ENCODE peak calls at places on chromosomes 12 and 14, in four cellular contexts. One of them, this sample, is unnamed.

GRCh38 chr14:87901196-87901595 is 91.8 kb downstream of the GALC start:
- DNase-seq in fibroblast of pulmonary artery: peak
- DNase-seq in activated CD4-positive, alpha-beta T cell treated with anti-CD3 and anti-CD28 coated beads, Interleukin-2, amount 50 U/mL, for 1 hour: no peak
- DNase-seq in PC-3: no peak
- DNase-seq in this sample: no peak

GRCh38 chr14:91354221-91354916 is 63.3 kb downstream of the CCDC88C start:
- DNase-seq in fibroblast of pulmonary artery: peak
- DNase-seq in activated CD4-positive, alpha-beta T cell treated with anti-CD3 and anti-CD28 coated beads, Interleukin-2, amount 50 U/mL, for 1 hour: no peak
- DNase-seq in PC-3: no peak
- DNase-seq in this sample: no peak

GRCh38 chr14:59845245-59845644 is 25.3 kb downstream of the RTN1 start:
- DNase-seq in fibroblast of pulmonary artery: no peak
- DNase-seq in activated CD4-positive, alpha-beta T cell treated with anti-CD3 and anti-CD28 coated beads, Interleukin-2, amount 50 U/mL, for 1 hour: no peak
- DNase-seq in PC-3: no peak
- DNase-seq in this sample: no peak

GRCh38 chr12:105588126-105588525 is 257.6 kb downstream of the C12orf75 start:
- DNase-seq in fibroblast of pulmonary artery: no peak
- DNase-seq in activated CD4-positive, alpha-beta T cell treated with anti-CD3 and anti-CD28 coated beads, Interleukin-2, amount 50 U/mL, for 1 hour: no peak
- DNase-seq in PC-3: no peak
- DNase-seq in this sample: no peak

GRCh38 chr14:99971929-99972747 is 93.1 kb upstream of the EVL start:
- DNase-seq in fibroblast of pulmonary artery: no peak
- DNase-seq in activated CD4-positive, alpha-beta T cell treated with anti-CD3 and anti-CD28 coated beads, Interleukin-2, amount 50 U/mL, for 1 hour: no peak
- DNase-seq in PC-3: no peak
- DNase-seq in this sample: no peak

GRCh38 chr14:93135399-93135798 is 19.7 kb upstream of the ITPK1 start:
- DNase-seq in fibroblast of pulmonary artery: no peak
- DNase-seq in activated CD4-positive, alpha-beta T cell treated with anti-CD3 and anti-CD28 coated beads, Interleukin-2, amount 50 U/mL, for 1 hour: no peak
- DNase-seq in PC-3: peak
- DNase-seq in this sample: no peak

GRCh38 chr12:9361879-9362326 is 153.7 kb upstream of the PZP start:
- DNase-seq in fibroblast of pulmonary artery: no peak
- DNase-seq in activated CD4-positive, alpha-beta T cell treated with anti-CD3 and anti-CD28 coated beads, Interleukin-2, amount 50 U/mL, for 1 hour: no peak
- DNase-seq in PC-3: no peak
- DNase-seq in this sample: no peak

GRCh38 chr12:6553051-6553868 is 2.6 kb downstream of the IFFO1 start:
- DNase-seq in fibroblast of pulmonary artery: peak
- DNase-seq in activated CD4-positive, alpha-beta T cell treated with anti-CD3 and anti-CD28 coated beads, Interleukin-2, amount 50 U/mL, for 1 hour: no peak
- DNase-seq in PC-3: no peak
- DNase-seq in this sample: no peak

GRCh38 chr12:102426599-102427541 is 53.5 kb downstream of the IGF1 start:
- DNase-seq in fibroblast of pulmonary artery: no peak
- DNase-seq in activated CD4-positive, alpha-beta T cell treated with anti-CD3 and anti-CD28 coated beads, Interleukin-2, amount 50 U/mL, for 1 hour: no peak
- DNase-seq in PC-3: no peak
- DNase-seq in this sample: no peak

GRCh38 chr14:94461526-94462218 is 9.1 kb upstream of the SERPINA11 start:
- DNase-seq in fibroblast of pulmonary artery: no peak
- DNase-seq in activated CD4-positive, alpha-beta T cell treated with anti-CD3 and anti-CD28 coated beads, Interleukin-2, amount 50 U/mL, for 1 hour: no peak
- DNase-seq in PC-3: no peak
- DNase-seq in this sample: no peak

GRCh38 chr12:2058837-2059236 is 6.0 kb downstream of the CACNA1C start:
- DNase-seq in fibroblast of pulmonary artery: no peak
- DNase-seq in activated CD4-positive, alpha-beta T cell treated with anti-CD3 and anti-CD28 coated beads, Interleukin-2, amount 50 U/mL, for 1 hour: no peak
- DNase-seq in PC-3: no peak
- DNase-seq in this sample: no peak

GRCh38 chr12:24227550-24227949 is 278.1 kb upstream of the SOX5 start:
- DNase-seq in fibroblast of pulmonary artery: no peak
- DNase-seq in activated CD4-positive, alpha-beta T cell treated with anti-CD3 and anti-CD28 coated beads, Interleukin-2, amount 50 U/mL, for 1 hour: no peak
- DNase-seq in PC-3: no peak
- DNase-seq in this sample: no peak

GRCh38 chr14:54562334-54562733 is 4.6 kb upstream of the SAMD4A start:
- DNase-seq in fibroblast of pulmonary artery: no peak
- DNase-seq in activated CD4-positive, alpha-beta T cell treated with anti-CD3 and anti-CD28 coated beads, Interleukin-2, amount 50 U/mL, for 1 hour: no peak
- DNase-seq in PC-3: no peak
- DNase-seq in this sample: no peak

GRCh38 chr14:21063479-21063878 is 5.9 kb downstream of the RNASE8 start:
- DNase-seq in fibroblast of pulmonary artery: peak
- DNase-seq in activated CD4-positive, alpha-beta T cell treated with anti-CD3 and anti-CD28 coated beads, Interleukin-2, amount 50 U/mL, for 1 hour: no peak
- DNase-seq in PC-3: peak
- DNase-seq in this sample: no peak

GRCh38 chr12:93292213-93292612 is 85.5 kb upstream of the NUDT4 start:
- DNase-seq in fibroblast of pulmonary artery: no peak
- DNase-seq in activated CD4-positive, alpha-beta T cell treated with anti-CD3 and anti-CD28 coated beads, Interleukin-2, amount 50 U/mL, for 1 hour: no peak
- DNase-seq in PC-3: no peak
- DNase-seq in this sample: no peak

GRCh38 chr12:47387991-47388390 is 308.2 kb upstream of the AMIGO2 start:
- DNase-seq in fibroblast of pulmonary artery: no peak
- DNase-seq in activated CD4-positive, alpha-beta T cell treated with anti-CD3 and anti-CD28 coated beads, Interleukin-2, amount 50 U/mL, for 1 hour: no peak
- DNase-seq in PC-3: no peak
- DNase-seq in this sample: no peak

GRCh38 chr14:102492523-102492910 is 17.1 kb downstream of the ANKRD9 start:
- DNase-seq in fibroblast of pulmonary artery: no peak
- DNase-seq in activated CD4-positive, alpha-beta T cell treated with anti-CD3 and anti-CD28 coated beads, Interleukin-2, amount 50 U/mL, for 1 hour: no peak
- DNase-seq in PC-3: no peak
- DNase-seq in this sample: no peak

GRCh38 chr12:59689776-59690175 is 93.9 kb downstream of the SLC16A7 start:
- DNase-seq in fibroblast of pulmonary artery: no peak
- DNase-seq in activated CD4-positive, alpha-beta T cell treated with anti-CD3 and anti-CD28 coated beads, Interleukin-2, amount 50 U/mL, for 1 hour: no peak
- DNase-seq in PC-3: peak
- DNase-seq in this sample: no peak

GRCh38 chr12:92570056-92570753 is 132.6 kb upstream of the PLEKHG7 start:
- DNase-seq in fibroblast of pulmonary artery: peak
- DNase-seq in activated CD4-positive, alpha-beta T cell treated with anti-CD3 and anti-CD28 coated beads, Interleukin-2, amount 50 U/mL, for 1 hour: peak
- DNase-seq in PC-3: peak
- DNase-seq in this sample: peak

GRCh38 chr12:98403385-98403784 is 112.0 kb upstream of the TMPO start:
- DNase-seq in fibroblast of pulmonary artery: no peak
- DNase-seq in activated CD4-positive, alpha-beta T cell treated with anti-CD3 and anti-CD28 coated beads, Interleukin-2, amount 50 U/mL, for 1 hour: no peak
- DNase-seq in PC-3: no peak
- DNase-seq in this sample: no peak

GRCh38 chr12:82413994-82414393 is 55.7 kb downstream of the METTL25 start:
- DNase-seq in fibroblast of pulmonary artery: peak
- DNase-seq in activated CD4-positive, alpha-beta T cell treated with anti-CD3 and anti-CD28 coated beads, Interleukin-2, amount 50 U/mL, for 1 hour: no peak
- DNase-seq in PC-3: peak
- DNase-seq in this sample: no peak

GRCh38 chr14:76887196-76887595 is 61.0 kb downstream of the LRRC74A start:
- DNase-seq in fibroblast of pulmonary artery: peak
- DNase-seq in activated CD4-positive, alpha-beta T cell treated with anti-CD3 and anti-CD28 coated beads, Interleukin-2, amount 50 U/mL, for 1 hour: no peak
- DNase-seq in PC-3: no peak
- DNase-seq in this sample: no peak

GRCh38 chr14:35818346-35819115 is 7.6 kb upstream of the BRMS1L start:
- DNase-seq in fibroblast of pulmonary artery: peak
- DNase-seq in activated CD4-positive, alpha-beta T cell treated with anti-CD3 and anti-CD28 coated beads, Interleukin-2, amount 50 U/mL, for 1 hour: no peak
- DNase-seq in PC-3: peak
- DNase-seq in this sample: no peak

GRCh38 chr12:64608901-64609542 is 1.3 kb upstream of the RASSF3 start:
- DNase-seq in fibroblast of pulmonary artery: peak
- DNase-seq in activated CD4-positive, alpha-beta T cell treated with anti-CD3 and anti-CD28 coated beads, Interleukin-2, amount 50 U/mL, for 1 hour: peak
- DNase-seq in PC-3: peak
- DNase-seq in this sample: peak

GRCh38 chr12:114919479-114919878 is 235.5 kb upstream of the TBX3 start:
- DNase-seq in fibroblast of pulmonary artery: no peak
- DNase-seq in activated CD4-positive, alpha-beta T cell treated with anti-CD3 and anti-CD28 coated beads, Interleukin-2, amount 50 U/mL, for 1 hour: no peak
- DNase-seq in PC-3: no peak
- DNase-seq in this sample: no peak

GRCh38 chr12:25653487-25654175 is 100.5 kb upstream of the LMNTD1 start:
- DNase-seq in fibroblast of pulmonary artery: no peak
- DNase-seq in activated CD4-positive, alpha-beta T cell treated with anti-CD3 and anti-CD28 coated beads, Interleukin-2, amount 50 U/mL, for 1 hour: no peak
- DNase-seq in PC-3: no peak
- DNase-seq in this sample: no peak

GRCh38 chr12:30134229-30134628 is 350.5 kb upstream of the TMTC1 start:
- DNase-seq in fibroblast of pulmonary artery: no peak
- DNase-seq in activated CD4-positive, alpha-beta T cell treated with anti-CD3 and anti-CD28 coated beads, Interleukin-2, amount 50 U/mL, for 1 hour: no peak
- DNase-seq in PC-3: peak
- DNase-seq in this sample: no peak

GRCh38 chr12:104011265-104011664 is 38.7 kb downstream of the GLT8D2 start:
- DNase-seq in fibroblast of pulmonary artery: peak
- DNase-seq in activated CD4-positive, alpha-beta T cell treated with anti-CD3 and anti-CD28 coated beads, Interleukin-2, amount 50 U/mL, for 1 hour: no peak
- DNase-seq in PC-3: peak
- DNase-seq in this sample: peak

GRCh38 chr12:106179086-106179485 is 40.3 kb upstream of the NUAK1 start:
- DNase-seq in fibroblast of pulmonary artery: no peak
- DNase-seq in activated CD4-positive, alpha-beta T cell treated with anti-CD3 and anti-CD28 coated beads, Interleukin-2, amount 50 U/mL, for 1 hour: no peak
- DNase-seq in PC-3: no peak
- DNase-seq in this sample: no peak

GRCh38 chr12:29796823-29797263 is 13.1 kb upstream of the TMTC1 start:
- DNase-seq in fibroblast of pulmonary artery: peak
- DNase-seq in activated CD4-positive, alpha-beta T cell treated with anti-CD3 and anti-CD28 coated beads, Interleukin-2, amount 50 U/mL, for 1 hour: no peak
- DNase-seq in PC-3: peak
- DNase-seq in this sample: no peak

GRCh38 chr12:58008658-58009057 is 67.3 kb downstream of the ATP23 start:
- DNase-seq in fibroblast of pulmonary artery: no peak
- DNase-seq in activated CD4-positive, alpha-beta T cell treated with anti-CD3 and anti-CD28 coated beads, Interleukin-2, amount 50 U/mL, for 1 hour: no peak
- DNase-seq in PC-3: no peak
- DNase-seq in this sample: no peak

GRCh38 chr12:4434721-4435425 is 10.7 kb downstream of the FGF6 start:
- DNase-seq in fibroblast of pulmonary artery: no peak
- DNase-seq in activated CD4-positive, alpha-beta T cell treated with anti-CD3 and anti-CD28 coated beads, Interleukin-2, amount 50 U/mL, for 1 hour: no peak
- DNase-seq in PC-3: no peak
- DNase-seq in this sample: no peak